ENCODE peak calls at places on chromosomes 6 and 20, in four cellular contexts. M is HCT116; N is neural progenitor cell; Y is CD4-positive, alpha-beta T cell. U is an unnamed sample.

GRCh38 chr6:137852346-137852745 is 14.7 kb upstream of the TNFAIP3 start:
- DNase-seq in N (no peak), Y (no peak), M (no peak), U (no peak)

GRCh38 chr6:155436981-155437749 is 18.5 kb downstream of the NOX3 start:
- DNase-seq in Y (no peak), M (no peak), N (no peak), U (no peak)

GRCh38 chr20:24027229-24027628 is 38.6 kb upstream of the GGTLC1 start:
- DNase-seq in M (no peak), N (no peak), Y (peak), U (no peak)

GRCh38 chr6:25757936-25758642 is 3.5 kb downstream of the SLC17A4 start:
- DNase-seq in M (no peak), Y (no peak), N (no peak), U (no peak)

GRCh38 chr20:4488407-4489339 is 233.0 kb upstream of the PRND start:
- DNase-seq in Y (no peak), N (no peak), M (no peak), U (no peak)

GRCh38 chr6:26575494-26575939 is 21.2 kb upstream of the ABT1 start:
- DNase-seq in Y (no peak), M (no peak), N (peak), U (no peak)

GRCh38 chr6:87118054-87118453 is 23.1 kb upstream of the CGA start:
- DNase-seq in N (no peak), Y (no peak), M (peak), U (no peak)

GRCh38 chr6:149063443-149063842 is 254.1 kb upstream of the TAB2 start:
- DNase-seq in Y (no peak), N (no peak), M (no peak), U (no peak)

DNA sequence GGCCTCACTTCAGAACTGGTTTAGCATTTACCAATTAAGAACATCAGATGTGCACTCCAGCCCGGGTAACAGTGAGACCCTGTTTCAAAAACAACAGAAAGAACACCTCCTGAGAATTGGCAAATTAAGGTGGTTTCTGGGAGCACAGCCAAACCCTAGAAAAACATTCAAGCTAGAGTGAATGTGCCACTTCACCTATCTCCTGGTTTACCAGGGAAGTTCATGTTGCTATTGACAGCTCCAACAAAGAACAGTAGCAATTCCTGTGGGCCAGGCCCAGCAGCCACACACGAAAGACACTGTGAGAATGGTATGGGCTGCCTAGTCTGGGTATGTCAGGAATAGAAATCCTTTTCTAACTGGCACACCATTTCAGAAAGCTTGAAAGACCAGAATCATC is 4.9 kb downstream of the POLR1C start:
- DNase-seq in Y (no peak), M (no peak), N (no peak), U (no peak)
- H3K27ac ChIP-seq in Y (no peak), M (no peak), N (no peak), U (no peak)

GRCh38 chr6:92559611-92560010 is 859.7 kb downstream of the EPHA7 start:
- DNase-seq in Y (no peak), N (no peak), M (no peak), U (no peak)
- H3K27ac ChIP-seq in Y (no peak), N (no peak), M (no peak), U (no peak)

GRCh38 chr6:161346717-161347504 is 73.0 kb upstream of the AGPAT4 start:
- DNase-seq in M (no peak), N (no peak), Y (no peak), U (no peak)
- H3K27ac ChIP-seq in M (no peak), N (no peak), Y (no peak), U (no peak)

GRCh38 chr6:127118505-127119360 is at the start of gene RSPO3:
- DNase-seq in Y (no peak), M (no peak), N (peak), U (peak)
- H3K27ac ChIP-seq in Y (no peak), M (no peak), N (no peak), U (no peak)

DNA sequence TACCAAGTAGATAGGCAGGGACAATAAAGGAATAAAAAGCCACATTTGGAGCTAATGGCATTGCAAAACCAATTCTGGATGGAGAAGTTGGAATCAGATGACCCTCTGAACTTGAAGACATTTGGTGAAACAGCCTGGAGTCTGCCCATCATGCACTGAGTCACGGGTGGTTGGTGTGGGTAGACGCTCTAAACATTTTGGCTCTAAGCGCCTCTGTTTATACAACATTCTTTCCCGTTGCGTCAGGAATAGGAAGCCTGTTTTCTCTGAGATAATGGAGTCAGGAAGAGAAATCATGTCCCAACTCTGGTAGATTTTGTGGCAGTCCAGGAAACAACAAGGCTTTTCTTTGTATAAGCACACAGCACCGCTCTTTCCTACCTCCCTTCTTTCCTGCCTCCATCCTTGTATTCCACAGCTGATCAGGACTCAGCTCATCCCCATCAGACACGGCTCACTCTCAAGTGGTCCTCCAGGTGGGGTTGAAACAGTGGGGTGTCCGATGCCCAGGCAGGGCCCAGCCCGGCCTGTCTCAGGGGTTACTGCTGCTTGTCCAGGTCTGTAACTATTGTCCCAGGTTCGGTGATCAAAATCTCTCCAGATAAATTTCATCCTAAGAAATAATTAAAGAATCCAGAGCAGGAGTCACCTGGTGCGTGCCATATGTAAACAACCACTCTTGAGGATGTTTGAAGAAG is 12.1 kb upstream of the RAMACL start:
- DNase-seq in M (no peak), N (no peak), Y (no peak), U (peak)
- H3K27ac ChIP-seq in M (no peak), N (no peak), Y (no peak), U (peak)

GRCh38 chr6:165488624-165489295 is 174.3 kb downstream of the PDE10A start:
- DNase-seq in N (no peak), M (no peak), Y (no peak), U (peak)
- H3K27ac ChIP-seq in N (no peak), M (no peak), Y (no peak), U (no peak)

GRCh38 chr6:135870722-135871121 is 19.2 kb downstream of the PDE7B start:
- DNase-seq in N (no peak), M (no peak), Y (no peak), U (no peak)

GRCh38 chr6:135869857-135870256 is 18.4 kb downstream of the PDE7B start:
- DNase-seq in N (no peak), M (no peak), Y (no peak), U (no peak)

GRCh38 chr6:135875446-135875845 is 23.9 kb downstream of the PDE7B start:
- DNase-seq in Y (no peak), M (no peak), N (no peak), U (no peak)

GRCh38 chr6:135871296-135871695 is 19.8 kb downstream of the PDE7B start:
- DNase-seq in M (no peak), N (no peak), Y (no peak), U (no peak)

GRCh38 chr6:135871878-135872277 is 20.4 kb downstream of the PDE7B start:
- DNase-seq in M (no peak), Y (no peak), N (no peak), U (no peak)
- H3K27ac ChIP-seq in M (no peak), Y (no peak), N (no peak), U (no peak)